ENCODE peak calls at places on chromosome 16, in seven cellular contexts. Z is AG04449; F is T-helper 9 cell; B is retina; U is anterior cingulate cortex; M is mammary epithelial cell; W is activated naive CD4-positive, alpha-beta T cell treated with anti-CD3 and anti-CD28 coated beads, Interleukin-2, amount 50 U/mL, for 72 hours. D is an unnamed sample.

GRCh38 chr16:7083086-7083485 is 249.6 kb upstream of the RBFOX1 start:
- DNase-seq in U (no peak), Z (no peak), M (no peak), W (no peak), F (no peak), B (no peak), D (no peak)

GRCh38 chr16:56041556-56042140 is 149.6 kb upstream of the GNAO1 start:
- DNase-seq in U (no peak), B (peak), M (peak), W (peak), Z (no peak), F (peak), D (peak)

GRCh38 chr16:912684-913613 is 57.8 kb downstream of the LMF1 start:
- DNase-seq in U (peak), W (no peak), M (no peak), B (peak), Z (no peak), F (no peak), D (peak)

GRCh38 chr16:56700195-56700594 is 17.9 kb downstream of the MT1X start:
- DNase-seq in M (no peak), Z (no peak), W (no peak), F (no peak), U (no peak), B (no peak), D (no peak)

GRCh38 chr16:19294156-19294649 is 8.7 kb downstream of the CLEC19A start:
- DNase-seq in U (peak), M (no peak), W (peak), F (no peak), Z (no peak), B (no peak), D (peak)

GRCh38 chr16:72066747-72067146 is 3.7 kb downstream of the HPR start:
- DNase-seq in F (no peak), Z (no peak), W (no peak), B (peak), U (no peak), M (peak), D (peak)

GRCh38 chr16:48534601-48535340 is 75.2 kb downstream of the N4BP1 start:
- DNase-seq in M (no peak), U (no peak), Z (no peak), F (no peak), B (no peak), W (no peak), D (no peak)

GRCh38 chr16:69057400-69058378 is 47.8 kb upstream of the HAS3 start:
- DNase-seq in F (no peak), B (no peak), W (no peak), Z (peak), M (peak), U (no peak), D (peak)

GRCh38 chr16:55257971-55258613 is 65.9 kb upstream of the IRX6 start:
- DNase-seq in F (peak), B (peak), M (peak), U (no peak), W (peak), Z (no peak), D (peak)